ENCODE peak calls at places on chromosomes 2 and 18, in ten cellular contexts. One of them, this sample, is unnamed.

GRCh38 chr2:46296216-46296839 is 879 bp upstream of the EPAS1 start:
- DNase-seq in gastrocnemius medialis: peak
- DNase-seq in endothelial cell of umbilical vein: no peak
- DNase-seq in fibroblast of mammary gland: no peak
- DNase-seq in foreskin fibroblast: no peak
- DNase-seq in uterus: peak
- DNase-seq in breast epithelium: peak
- DNase-seq in tibial nerve: peak
- DNase-seq in cardiac muscle cell: peak
- DNase-seq in choroid plexus epithelial cell: no peak
- DNase-seq in this sample: no peak

GRCh38 chr2:113692698-113693428 is 63.6 kb downstream of the SLC35F5 start:
- DNase-seq in choroid plexus epithelial cell: no peak
- DNase-seq in foreskin fibroblast: no peak
- DNase-seq in breast epithelium: no peak
- DNase-seq in cardiac muscle cell: no peak
- DNase-seq in uterus: no peak
- DNase-seq in fibroblast of mammary gland: no peak
- DNase-seq in endothelial cell of umbilical vein: no peak
- DNase-seq in gastrocnemius medialis: no peak
- DNase-seq in tibial nerve: no peak
- DNase-seq in this sample: peak

GRCh38 chr2:234162876-234163275 is 112.4 kb downstream of the SPP2 start:
- DNase-seq in choroid plexus epithelial cell: no peak
- DNase-seq in gastrocnemius medialis: no peak
- DNase-seq in breast epithelium: no peak
- DNase-seq in uterus: no peak
- DNase-seq in fibroblast of mammary gland: no peak
- DNase-seq in cardiac muscle cell: no peak
- DNase-seq in foreskin fibroblast: no peak
- DNase-seq in tibial nerve: no peak
- DNase-seq in endothelial cell of umbilical vein: no peak
- DNase-seq in this sample: no peak

GRCh38 chr18:78974115-78974740 is 5.4 kb upstream of the SALL3 start:
- DNase-seq in fibroblast of mammary gland: no peak
- DNase-seq in gastrocnemius medialis: no peak
- DNase-seq in breast epithelium: no peak
- DNase-seq in endothelial cell of umbilical vein: no peak
- DNase-seq in uterus: no peak
- DNase-seq in tibial nerve: no peak
- DNase-seq in choroid plexus epithelial cell: no peak
- DNase-seq in foreskin fibroblast: no peak
- DNase-seq in cardiac muscle cell: no peak
- DNase-seq in this sample: no peak

GRCh38 chr2:105856576-105856975 is 111.9 kb downstream of the NCK2 start:
- DNase-seq in fibroblast of mammary gland: no peak
- DNase-seq in endothelial cell of umbilical vein: no peak
- DNase-seq in choroid plexus epithelial cell: no peak
- DNase-seq in breast epithelium: no peak
- DNase-seq in gastrocnemius medialis: no peak
- DNase-seq in uterus: no peak
- DNase-seq in cardiac muscle cell: no peak
- DNase-seq in tibial nerve: no peak
- DNase-seq in foreskin fibroblast: no peak
- DNase-seq in this sample: no peak

GRCh38 chr2:240326246-240326645 is 109.2 kb upstream of the GPC1 start:
- DNase-seq in gastrocnemius medialis: no peak
- DNase-seq in tibial nerve: no peak
- DNase-seq in breast epithelium: no peak
- DNase-seq in foreskin fibroblast: no peak
- DNase-seq in cardiac muscle cell: no peak
- DNase-seq in uterus: no peak
- DNase-seq in choroid plexus epithelial cell: peak
- DNase-seq in endothelial cell of umbilical vein: no peak
- DNase-seq in fibroblast of mammary gland: no peak
- DNase-seq in this sample: no peak

GRCh38 chr2:159497256-159497655 is 119.1 kb downstream of the BAZ2B start:
- DNase-seq in fibroblast of mammary gland: peak
- DNase-seq in cardiac muscle cell: peak
- DNase-seq in tibial nerve: peak
- DNase-seq in gastrocnemius medialis: no peak
- DNase-seq in uterus: no peak
- DNase-seq in breast epithelium: no peak
- DNase-seq in choroid plexus epithelial cell: peak
- DNase-seq in foreskin fibroblast: peak
- DNase-seq in endothelial cell of umbilical vein: peak
- DNase-seq in this sample: no peak

GRCh38 chr18:46711444-46711863 is 45.4 kb downstream of the ST8SIA5 start:
- DNase-seq in uterus: no peak
- DNase-seq in endothelial cell of umbilical vein: no peak
- DNase-seq in fibroblast of mammary gland: no peak
- DNase-seq in foreskin fibroblast: no peak
- DNase-seq in tibial nerve: no peak
- DNase-seq in breast epithelium: no peak
- DNase-seq in choroid plexus epithelial cell: no peak
- DNase-seq in gastrocnemius medialis: peak
- DNase-seq in cardiac muscle cell: no peak
- DNase-seq in this sample: no peak

GRCh38 chr2:30115981-30116285 is 30.9 kb upstream of the YPEL5 start:
- DNase-seq in cardiac muscle cell: no peak
- DNase-seq in foreskin fibroblast: no peak
- DNase-seq in endothelial cell of umbilical vein: no peak
- DNase-seq in tibial nerve: no peak
- DNase-seq in breast epithelium: no peak
- DNase-seq in fibroblast of mammary gland: no peak
- DNase-seq in gastrocnemius medialis: no peak
- DNase-seq in choroid plexus epithelial cell: no peak
- DNase-seq in uterus: no peak
- DNase-seq in this sample: no peak
- TF ChIP-seq CTCF in cardiac muscle cell: no peak
- TF ChIP-seq CTCF in foreskin fibroblast: no peak
- TF ChIP-seq CTCF in endothelial cell of umbilical vein: no peak
- TF ChIP-seq CTCF in tibial nerve: no peak
- TF ChIP-seq CTCF in breast epithelium: no peak
- TF ChIP-seq CTCF in fibroblast of mammary gland: no peak
- TF ChIP-seq CTCF in gastrocnemius medialis: no peak
- TF ChIP-seq CTCF in choroid plexus epithelial cell: no peak
- TF ChIP-seq CTCF in uterus: no peak
- TF ChIP-seq CTCF in this sample: no peak

GRCh38 chr2:31239842-31240198 is 5.9 kb downstream of the EHD3 start:
- DNase-seq in cardiac muscle cell: peak
- DNase-seq in fibroblast of mammary gland: peak
- DNase-seq in foreskin fibroblast: peak
- DNase-seq in gastrocnemius medialis: peak
- DNase-seq in uterus: peak
- DNase-seq in choroid plexus epithelial cell: peak
- DNase-seq in tibial nerve: peak
- DNase-seq in breast epithelium: no peak
- DNase-seq in endothelial cell of umbilical vein: no peak
- DNase-seq in this sample: no peak

GRCh38 chr2:31237348-31238017 is 3.5 kb downstream of the EHD3 start:
- DNase-seq in foreskin fibroblast: no peak
- DNase-seq in breast epithelium: no peak
- DNase-seq in tibial nerve: no peak
- DNase-seq in uterus: no peak
- DNase-seq in endothelial cell of umbilical vein: no peak
- DNase-seq in fibroblast of mammary gland: no peak
- DNase-seq in choroid plexus epithelial cell: no peak
- DNase-seq in cardiac muscle cell: no peak
- DNase-seq in gastrocnemius medialis: no peak
- DNase-seq in this sample: no peak

GRCh38 chr2:31238126-31238905 is 4.4 kb downstream of the EHD3 start:
- DNase-seq in uterus: no peak
- DNase-seq in foreskin fibroblast: no peak
- DNase-seq in cardiac muscle cell: no peak
- DNase-seq in breast epithelium: no peak
- DNase-seq in choroid plexus epithelial cell: no peak
- DNase-seq in fibroblast of mammary gland: no peak
- DNase-seq in tibial nerve: no peak
- DNase-seq in endothelial cell of umbilical vein: no peak
- DNase-seq in gastrocnemius medialis: no peak
- DNase-seq in this sample: no peak

GRCh38 chr2:31240406-31241365 is 6.7 kb downstream of the EHD3 start:
- DNase-seq in tibial nerve: no peak
- DNase-seq in uterus: no peak
- DNase-seq in endothelial cell of umbilical vein: no peak
- DNase-seq in choroid plexus epithelial cell: peak
- DNase-seq in fibroblast of mammary gland: no peak
- DNase-seq in gastrocnemius medialis: peak
- DNase-seq in cardiac muscle cell: no peak
- DNase-seq in breast epithelium: no peak
- DNase-seq in foreskin fibroblast: no peak
- DNase-seq in this sample: no peak

DNA sequence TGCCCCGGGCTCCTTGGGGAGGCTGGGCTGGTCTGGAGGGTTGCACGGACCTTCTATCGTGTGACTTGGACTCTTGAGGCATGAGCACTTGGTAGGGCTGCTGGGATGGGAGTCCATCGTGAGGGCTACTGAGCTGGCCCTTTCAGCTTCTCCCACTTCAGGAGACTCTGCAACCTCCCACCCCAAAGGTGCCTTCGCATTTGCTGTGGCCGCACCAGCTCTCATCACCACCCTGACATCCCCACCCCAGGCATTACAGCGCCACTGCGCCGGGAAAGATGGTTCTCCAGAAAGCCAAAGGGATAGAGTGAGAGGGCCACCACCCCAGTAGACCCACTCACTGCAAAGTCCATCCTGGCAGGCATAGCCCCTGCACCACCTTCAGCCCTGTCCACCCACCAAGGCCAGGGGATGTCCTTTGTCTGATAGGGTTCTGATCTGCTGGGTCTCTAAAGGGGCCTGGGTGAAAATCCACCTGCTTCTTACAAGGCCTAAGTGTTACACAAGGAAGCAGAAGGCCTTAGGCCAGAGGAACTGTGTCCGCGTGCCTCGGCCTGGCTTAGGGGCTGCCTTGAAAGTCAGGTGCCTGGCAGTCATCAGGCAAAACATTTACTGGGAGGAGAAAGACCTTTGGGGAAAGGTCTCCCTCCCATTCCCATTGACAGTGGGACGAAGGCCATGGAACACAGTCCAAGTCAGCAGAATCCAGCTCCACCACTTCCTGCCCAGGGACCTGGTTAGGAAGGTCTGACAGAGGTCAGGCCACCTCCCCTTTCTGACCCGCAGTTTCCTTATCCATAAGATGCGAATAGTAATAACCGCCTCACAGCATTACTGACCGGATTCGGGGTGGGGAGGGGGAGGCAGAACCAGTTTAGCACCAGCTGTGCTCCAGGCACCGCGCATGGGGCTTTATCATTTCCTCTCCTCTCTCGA is 5.2 kb downstream of the EHD3 start:
- DNase-seq in gastrocnemius medialis: no peak
- DNase-seq in uterus: no peak
- DNase-seq in foreskin fibroblast: no peak
- DNase-seq in endothelial cell of umbilical vein: no peak
- DNase-seq in cardiac muscle cell: no peak
- DNase-seq in tibial nerve: no peak
- DNase-seq in choroid plexus epithelial cell: no peak
- DNase-seq in breast epithelium: no peak
- DNase-seq in fibroblast of mammary gland: no peak
- DNase-seq in this sample: no peak
- H3K4me3 ChIP-seq in gastrocnemius medialis: no peak
- H3K4me3 ChIP-seq in uterus: no peak
- H3K4me3 ChIP-seq in foreskin fibroblast: peak
- H3K4me3 ChIP-seq in endothelial cell of umbilical vein: no peak
- H3K4me3 ChIP-seq in cardiac muscle cell: no peak
- H3K4me3 ChIP-seq in tibial nerve: no peak
- H3K4me3 ChIP-seq in choroid plexus epithelial cell: no peak
- H3K4me3 ChIP-seq in breast epithelium: no peak
- H3K4me3 ChIP-seq in fibroblast of mammary gland: no peak
- H3K4me3 ChIP-seq in this sample: no peak

DNA sequence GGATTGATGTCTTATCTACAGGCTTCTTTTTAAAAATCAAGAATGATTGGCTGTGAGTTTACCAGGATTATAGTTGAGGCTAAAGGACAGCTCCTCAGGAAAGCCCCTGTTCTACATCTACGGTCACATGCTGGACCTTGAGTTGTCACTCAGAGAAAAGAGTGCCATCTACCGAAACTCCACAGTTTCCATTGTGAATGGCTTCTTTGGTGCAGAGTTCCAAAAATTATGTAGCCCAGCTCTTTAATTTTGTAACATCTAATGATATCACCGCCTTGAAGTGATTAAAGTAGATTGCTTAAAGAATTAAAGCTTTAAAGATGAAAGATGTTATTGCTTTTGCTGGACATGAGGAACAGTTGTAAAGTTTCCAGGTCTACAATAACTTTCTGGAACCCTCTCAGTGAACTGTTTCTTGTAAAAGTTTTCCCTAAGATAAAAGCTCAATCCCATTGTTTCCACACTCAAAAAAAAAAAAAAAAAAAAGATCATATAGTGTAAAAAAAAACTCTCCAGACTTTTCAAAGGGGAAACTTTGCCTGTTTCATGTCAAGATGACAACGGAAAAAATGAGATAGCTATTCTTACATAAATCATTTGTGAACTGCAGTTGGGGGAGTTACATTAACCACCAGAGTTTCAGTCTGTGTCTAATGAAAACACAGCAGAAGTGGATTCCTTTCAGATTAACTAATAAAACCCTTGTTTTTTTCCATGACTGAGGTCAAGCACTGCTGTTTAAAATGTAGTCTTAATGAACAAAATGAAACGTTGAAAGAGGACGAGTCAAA is 4.3 kb downstream of the COL3A1 start:
- DNase-seq in endothelial cell of umbilical vein: peak
- DNase-seq in tibial nerve: no peak
- DNase-seq in uterus: no peak
- DNase-seq in breast epithelium: no peak
- DNase-seq in cardiac muscle cell: peak
- DNase-seq in gastrocnemius medialis: peak
- DNase-seq in fibroblast of mammary gland: peak
- DNase-seq in choroid plexus epithelial cell: peak
- DNase-seq in foreskin fibroblast: peak
- DNase-seq in this sample: peak
- TF ChIP-seq CTCF in endothelial cell of umbilical vein: peak
- TF ChIP-seq CTCF in tibial nerve: no peak
- TF ChIP-seq CTCF in uterus: peak
- TF ChIP-seq CTCF in breast epithelium: no peak
- TF ChIP-seq CTCF in cardiac muscle cell: peak
- TF ChIP-seq CTCF in gastrocnemius medialis: no peak
- TF ChIP-seq CTCF in fibroblast of mammary gland: peak
- TF ChIP-seq CTCF in choroid plexus epithelial cell: peak
- TF ChIP-seq CTCF in foreskin fibroblast: peak
- TF ChIP-seq CTCF in this sample: peak

GRCh38 chr18:35072616-35073015 is 31.4 kb downstream of the MAPRE2 start:
- DNase-seq in endothelial cell of umbilical vein: no peak
- DNase-seq in breast epithelium: no peak
- DNase-seq in uterus: no peak
- DNase-seq in foreskin fibroblast: no peak
- DNase-seq in choroid plexus epithelial cell: no peak
- DNase-seq in tibial nerve: no peak
- DNase-seq in fibroblast of mammary gland: no peak
- DNase-seq in cardiac muscle cell: no peak
- DNase-seq in gastrocnemius medialis: no peak
- DNase-seq in this sample: no peak

GRCh38 chr18:35075132-35075531 is 33.9 kb downstream of the MAPRE2 start:
- DNase-seq in cardiac muscle cell: no peak
- DNase-seq in endothelial cell of umbilical vein: no peak
- DNase-seq in gastrocnemius medialis: peak
- DNase-seq in fibroblast of mammary gland: no peak
- DNase-seq in breast epithelium: no peak
- DNase-seq in tibial nerve: no peak
- DNase-seq in uterus: no peak
- DNase-seq in choroid plexus epithelial cell: no peak
- DNase-seq in foreskin fibroblast: no peak
- DNase-seq in this sample: no peak

GRCh38 chr18:35074581-35074980 is 33.4 kb downstream of the MAPRE2 start:
- DNase-seq in breast epithelium: no peak
- DNase-seq in foreskin fibroblast: no peak
- DNase-seq in tibial nerve: no peak
- DNase-seq in choroid plexus epithelial cell: no peak
- DNase-seq in gastrocnemius medialis: peak
- DNase-seq in endothelial cell of umbilical vein: peak
- DNase-seq in uterus: no peak
- DNase-seq in fibroblast of mammary gland: no peak
- DNase-seq in cardiac muscle cell: no peak
- DNase-seq in this sample: no peak

GRCh38 chr18:35071819-35072247 is 30.6 kb downstream of the MAPRE2 start:
- DNase-seq in cardiac muscle cell: peak
- DNase-seq in choroid plexus epithelial cell: peak
- DNase-seq in uterus: no peak
- DNase-seq in foreskin fibroblast: no peak
- DNase-seq in breast epithelium: no peak
- DNase-seq in fibroblast of mammary gland: peak
- DNase-seq in gastrocnemius medialis: peak
- DNase-seq in endothelial cell of umbilical vein: peak
- DNase-seq in tibial nerve: no peak
- DNase-seq in this sample: no peak

GRCh38 chr18:35073186-35074105 is 32.2 kb downstream of the MAPRE2 start:
- DNase-seq in choroid plexus epithelial cell: peak
- DNase-seq in tibial nerve: no peak
- DNase-seq in foreskin fibroblast: peak
- DNase-seq in breast epithelium: no peak
- DNase-seq in endothelial cell of umbilical vein: peak
- DNase-seq in gastrocnemius medialis: no peak
- DNase-seq in fibroblast of mammary gland: peak
- DNase-seq in cardiac muscle cell: peak
- DNase-seq in uterus: no peak
- DNase-seq in this sample: no peak
- H3K4me3 ChIP-seq in choroid plexus epithelial cell: no peak
- H3K4me3 ChIP-seq in tibial nerve: no peak
- H3K4me3 ChIP-seq in foreskin fibroblast: no peak
- H3K4me3 ChIP-seq in breast epithelium: no peak
- H3K4me3 ChIP-seq in endothelial cell of umbilical vein: no peak
- H3K4me3 ChIP-seq in gastrocnemius medialis: no peak
- H3K4me3 ChIP-seq in fibroblast of mammary gland: no peak
- H3K4me3 ChIP-seq in cardiac muscle cell: no peak
- H3K4me3 ChIP-seq in uterus: no peak
- H3K4me3 ChIP-seq in this sample: no peak